ENCODE peak calls at places on chromosomes 11 and 22, in seven cellular contexts. X, L, U, W, F, I and J are unnamed samples.

GRCh38 chr11:65126624-65127274 is 4.6 kb downstream of the MRPL49 start:
- DNase-seq in X (no peak), L (no peak), U (no peak), W (no peak), F (no peak), I (no peak), J (no peak)

GRCh38 chr22:37062657-37063381 is 11.3 kb downstream of the KCTD17 start:
- DNase-seq in X (no peak), L (no peak), U (no peak), W (no peak), F (no peak), I (no peak), J (no peak)

GRCh38 chr11:473975-474785 is 24.1 kb downstream of the PTDSS2 start:
- DNase-seq in X (no peak), L (no peak), U (no peak), W (no peak), F (no peak), I (no peak), J (no peak)

GRCh38 chr11:119471329-119471728 is 48.4 kb upstream of the THY1 start:
- DNase-seq in X (peak), L (no peak), U (no peak), W (no peak), F (no peak), I (no peak), J (no peak)

GRCh38 chr22:23365961-23366360 is 185.7 kb downstream of the BCR start:
- DNase-seq in X (no peak), L (no peak), U (no peak), W (no peak), F (no peak), I (no peak), J (no peak)

GRCh38 chr11:10487002-10487647 is 32.1 kb downstream of the AMPD3 start:
- DNase-seq in X (no peak), L (no peak), U (no peak), W (no peak), F (no peak), I (no peak), J (peak)

GRCh38 chr11:119741369-119742262 is 12.6 kb upstream of the NECTIN1 start:
- DNase-seq in X (peak), L (peak), U (no peak), W (peak), F (peak), I (peak), J (no peak)

GRCh38 chr22:38347944-38348750 is 30.9 kb upstream of the CSNK1E start:
- DNase-seq in X (peak), L (no peak), U (peak), W (no peak), F (no peak), I (peak), J (no peak)

GRCh38 chr22:28407645-28408044 is 272.0 kb downstream of the TTC28 start:
- DNase-seq in X (no peak), L (no peak), U (no peak), W (no peak), F (no peak), I (no peak), J (no peak)

GRCh38 chr22:40345271-40345670 is 1.0 kb upstream of the ADSL start:
- DNase-seq in X (no peak), L (no peak), U (no peak), W (no peak), F (no peak), I (peak), J (no peak)

GRCh38 chr11:35709386-35709785 is 46.8 kb downstream of the TRIM44 start:
- DNase-seq in X (no peak), L (no peak), U (no peak), W (no peak), F (no peak), I (no peak), J (no peak)

GRCh38 chr11:68076371-68077042 is 37.7 kb downstream of the TCIRG1 start:
- DNase-seq in X (no peak), L (no peak), U (no peak), W (no peak), F (no peak), I (no peak), J (no peak)

GRCh38 chr11:61834278-61835004 is 6.3 kb downstream of the FADS2 start:
- DNase-seq in X (peak), L (peak), U (no peak), W (peak), F (no peak), I (peak), J (no peak)

GRCh38 chr11:36155770-36156485 is 133.3 kb downstream of the COMMD9 start:
- DNase-seq in X (no peak), L (peak), U (no peak), W (no peak), F (no peak), I (peak), J (no peak)

GRCh38 chr22:17436382-17436951 is 67.2 kb downstream of the CECR2 start:
- DNase-seq in X (no peak), L (no peak), U (no peak), W (peak), F (no peak), I (no peak), J (no peak)

GRCh38 chr11:45146072-45147016 is at the start of gene PRDM11:
- DNase-seq in X (peak), L (peak), U (no peak), W (peak), F (peak), I (peak), J (peak)

GRCh38 chr22:41076857-41077256 is 15.5 kb upstream of the EP300 start:
- DNase-seq in X (no peak), L (no peak), U (no peak), W (no peak), F (no peak), I (no peak), J (no peak)

GRCh38 chr11:61797263-61797944 is 4.7 kb downstream of the FEN1 start:
- DNase-seq in X (no peak), L (peak), U (peak), W (peak), F (no peak), I (peak), J (peak)

GRCh38 chr11:46099973-46100335 is 21.3 kb downstream of the PHF21A start:
- DNase-seq in X (no peak), L (no peak), U (no peak), W (no peak), F (no peak), I (no peak), J (no peak)

GRCh38 chr11:20739004-20739612 is 69.7 kb downstream of the NELL1 start:
- DNase-seq in X (no peak), L (no peak), U (no peak), W (no peak), F (no peak), I (no peak), J (no peak)

GRCh38 chr11:69492201-69492991 is 10.9 kb downstream of the LINC01488 start:
- DNase-seq in X (no peak), L (no peak), U (no peak), W (no peak), F (no peak), I (no peak), J (no peak)

GRCh38 chr22:47597041-47597440 is 834.6 kb downstream of the TBC1D22A start:
- DNase-seq in X (no peak), L (no peak), U (no peak), W (no peak), F (no peak), I (no peak), J (no peak)
- TF ChIP-seq CTCF in X (no peak), L (no peak), U (no peak), W (no peak), F (no peak), I (no peak), J (no peak)

DNA sequence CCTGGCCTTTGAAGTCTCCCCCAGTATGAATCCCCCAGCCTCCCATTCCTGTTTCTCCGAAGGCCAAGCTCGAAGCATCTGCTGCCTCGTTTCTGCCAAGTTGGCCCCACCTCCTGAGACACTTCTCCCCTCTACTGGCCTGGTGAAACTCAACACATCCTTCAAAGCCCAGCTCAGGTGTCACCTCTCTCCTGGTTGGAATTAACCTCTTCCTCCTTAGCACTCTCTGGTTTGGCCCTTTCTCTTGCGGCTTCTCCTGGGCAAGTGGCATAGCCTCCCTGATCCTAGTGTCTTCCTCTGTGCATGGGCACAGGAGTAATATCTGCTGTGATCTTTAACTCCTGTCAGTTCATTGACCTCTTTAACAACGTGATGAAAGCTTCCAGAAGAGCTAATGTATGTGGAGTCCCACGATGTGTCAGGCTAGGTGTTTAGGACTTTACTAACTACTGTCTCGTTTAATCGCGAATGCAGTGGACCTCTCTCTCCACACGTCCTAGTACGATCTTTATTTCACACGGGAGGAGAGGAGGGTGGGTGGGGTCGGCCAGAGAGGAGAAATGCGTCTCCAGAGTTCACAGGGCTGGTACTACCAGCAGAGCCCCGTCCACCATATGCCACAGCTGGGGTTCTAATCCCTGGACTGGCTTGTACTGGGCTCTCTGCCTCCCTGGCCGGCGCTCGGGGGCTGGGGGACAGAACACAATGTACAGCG is 824 bp upstream of the PTPRJ start:
- DNase-seq in X (peak), L (no peak), U (no peak), W (no peak), F (no peak), I (no peak), J (no peak)
- TF ChIP-seq CTCF in X (peak), L (no peak), U (no peak), W (no peak), F (no peak), I (no peak), J (no peak)

GRCh38 chr11:24389575-24389974 is 107.3 kb upstream of the LUZP2 start:
- DNase-seq in X (no peak), L (no peak), U (no peak), W (no peak), F (no peak), I (no peak), J (no peak)

GRCh38 chr11:24386551-24387404 is 110.1 kb upstream of the LUZP2 start:
- DNase-seq in X (no peak), L (no peak), U (no peak), W (no peak), F (no peak), I (peak), J (no peak)

GRCh38 chr11:24391165-24391564 is 105.7 kb upstream of the LUZP2 start:
- DNase-seq in X (no peak), L (no peak), U (peak), W (no peak), F (no peak), I (peak), J (no peak)
- TF ChIP-seq CTCF in X (no peak), L (no peak), U (no peak), W (no peak), F (no peak), I (no peak), J (no peak)

GRCh38 chr11:32886180-32886579 is 6.4 kb upstream of the QSER1 start:
- DNase-seq in X (no peak), L (no peak), U (no peak), W (no peak), F (no peak), I (no peak), J (no peak)

GRCh38 chr11:32881286-32881685 is 11.3 kb upstream of the QSER1 start:
- DNase-seq in X (no peak), L (no peak), U (no peak), W (no peak), F (no peak), I (peak), J (no peak)

GRCh38 chr11:32885556-32885955 is 7.1 kb upstream of the QSER1 start:
- DNase-seq in X (no peak), L (no peak), U (no peak), W (no peak), F (no peak), I (no peak), J (no peak)

GRCh38 chr11:32884023-32884422 is 8.6 kb upstream of the QSER1 start:
- DNase-seq in X (no peak), L (no peak), U (no peak), W (no peak), F (no peak), I (no peak), J (no peak)

DNA sequence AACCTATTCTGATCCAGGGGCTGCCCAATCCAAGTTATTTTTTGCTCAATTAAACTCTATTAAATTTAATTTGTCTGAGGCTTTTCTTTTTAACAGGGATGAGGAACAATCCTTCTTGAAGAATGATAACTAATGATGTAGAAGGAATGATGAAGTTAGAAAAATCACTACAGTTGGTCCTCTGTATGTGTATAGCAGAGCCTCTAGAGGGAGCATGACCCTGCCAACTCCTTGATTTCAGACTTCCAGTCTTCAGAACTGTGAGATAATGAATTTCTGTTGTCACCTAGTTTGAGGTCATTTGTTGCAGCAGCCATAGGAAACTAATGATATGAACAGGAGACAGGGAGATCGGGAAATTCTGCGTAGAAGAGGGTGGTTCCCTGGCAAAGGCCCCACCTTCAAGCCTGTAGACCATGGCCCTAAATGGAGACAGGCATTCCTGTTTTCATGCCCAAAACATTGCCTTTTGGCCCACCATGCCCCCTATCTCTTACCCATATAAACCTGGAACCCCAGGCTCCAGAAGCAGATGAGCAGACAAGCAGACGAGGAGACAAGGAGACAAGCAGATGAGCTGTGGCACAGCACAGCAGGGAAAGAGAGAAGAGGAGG is 7.7 kb upstream of the QSER1 start:
- DNase-seq in X (no peak), L (no peak), U (no peak), W (no peak), F (no peak), I (peak), J (no peak)
- TF ChIP-seq CTCF in X (no peak), L (no peak), U (peak), W (peak), F (peak), I (peak), J (no peak)

GRCh38 chr11:3171931-3172560 is 6.9 kb upstream of the OSBPL5 start:
- DNase-seq in X (no peak), L (no peak), U (no peak), W (no peak), F (no peak), I (no peak), J (no peak)

GRCh38 chr11:3170756-3171670 is 5.9 kb upstream of the OSBPL5 start:
- DNase-seq in X (no peak), L (no peak), U (no peak), W (no peak), F (no peak), I (no peak), J (no peak)

GRCh38 chr11:3169952-3170755 is 5.0 kb upstream of the OSBPL5 start:
- DNase-seq in X (no peak), L (no peak), U (no peak), W (no peak), F (no peak), I (peak), J (no peak)

GRCh38 chr11:3167143-3168119 is 2.3 kb upstream of the OSBPL5 start:
- DNase-seq in X (no peak), L (peak), U (no peak), W (no peak), F (no peak), I (no peak), J (no peak)

GRCh38 chr11:3169235-3169951 is 4.3 kb upstream of the OSBPL5 start:
- DNase-seq in X (no peak), L (no peak), U (no peak), W (peak), F (no peak), I (peak), J (peak)
- TF ChIP-seq CTCF in X (no peak), L (no peak), U (peak), W (peak), F (no peak), I (peak), J (no peak)

GRCh38 chr11:126355324-126355925 is at the start of gene ST3GAL4:
- DNase-seq in X (peak), L (peak), U (no peak), W (peak), F (peak), I (peak), J (peak)

GRCh38 chr11:126350811-126351210 is 4.7 kb upstream of the ST3GAL4 start:
- DNase-seq in X (no peak), L (no peak), U (no peak), W (no peak), F (no peak), I (no peak), J (no peak)

GRCh38 chr11:126352163-126352562 is 3.3 kb upstream of the ST3GAL4 start:
- DNase-seq in X (no peak), L (no peak), U (no peak), W (no peak), F (no peak), I (no peak), J (no peak)

GRCh38 chr11:126354631-126355323 is 709 bp upstream of the ST3GAL4 start:
- DNase-seq in X (no peak), L (peak), U (no peak), W (no peak), F (no peak), I (no peak), J (no peak)

DNA sequence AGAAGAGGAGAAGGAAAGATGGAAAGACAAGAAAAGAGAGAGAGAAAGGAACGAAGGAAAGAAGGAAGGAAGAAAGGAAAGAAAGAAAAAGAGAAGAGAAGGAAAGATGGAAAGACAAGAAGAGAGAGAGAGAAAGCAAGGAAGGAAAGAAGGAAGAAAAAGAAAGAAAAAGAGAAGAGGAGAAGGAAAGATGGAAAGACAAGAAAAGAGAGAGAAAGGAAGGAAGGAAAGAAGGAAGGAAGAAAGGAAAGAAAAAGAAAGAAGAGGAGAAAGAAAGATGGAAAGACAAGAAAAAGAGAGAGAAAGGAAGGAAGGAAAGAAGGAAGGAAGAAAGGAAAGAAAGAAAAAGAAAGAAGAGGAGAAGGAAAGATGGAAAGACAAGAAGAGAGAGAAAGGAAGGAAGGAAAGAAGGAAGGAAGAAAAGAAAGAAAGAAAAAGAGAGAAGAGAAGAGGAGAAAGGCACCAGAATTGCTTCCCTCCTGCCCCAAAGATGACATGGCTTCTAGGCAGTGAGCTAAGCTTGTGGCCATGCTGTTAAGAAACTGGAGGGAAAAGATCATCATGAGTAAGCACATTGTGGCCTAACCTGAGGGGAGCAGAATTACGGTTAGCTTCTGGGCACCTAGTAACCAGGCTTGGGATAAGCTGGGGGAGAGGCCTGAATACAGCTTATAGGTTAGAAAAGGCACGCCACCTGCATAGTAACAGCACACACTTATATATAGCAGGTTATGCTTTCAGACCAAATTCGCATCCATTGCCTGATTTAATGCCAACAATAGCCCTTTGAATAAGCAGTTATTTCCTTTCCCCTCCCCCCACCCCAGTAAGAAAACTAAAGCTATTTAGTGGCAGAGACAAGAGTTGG is 2.3 kb upstream of the ST3GAL4 start:
- DNase-seq in X (no peak), L (no peak), U (no peak), W (no peak), F (no peak), I (peak), J (no peak)
- TF ChIP-seq CTCF in X (no peak), L (no peak), U (no peak), W (no peak), F (no peak), I (no peak), J (no peak)

DNA sequence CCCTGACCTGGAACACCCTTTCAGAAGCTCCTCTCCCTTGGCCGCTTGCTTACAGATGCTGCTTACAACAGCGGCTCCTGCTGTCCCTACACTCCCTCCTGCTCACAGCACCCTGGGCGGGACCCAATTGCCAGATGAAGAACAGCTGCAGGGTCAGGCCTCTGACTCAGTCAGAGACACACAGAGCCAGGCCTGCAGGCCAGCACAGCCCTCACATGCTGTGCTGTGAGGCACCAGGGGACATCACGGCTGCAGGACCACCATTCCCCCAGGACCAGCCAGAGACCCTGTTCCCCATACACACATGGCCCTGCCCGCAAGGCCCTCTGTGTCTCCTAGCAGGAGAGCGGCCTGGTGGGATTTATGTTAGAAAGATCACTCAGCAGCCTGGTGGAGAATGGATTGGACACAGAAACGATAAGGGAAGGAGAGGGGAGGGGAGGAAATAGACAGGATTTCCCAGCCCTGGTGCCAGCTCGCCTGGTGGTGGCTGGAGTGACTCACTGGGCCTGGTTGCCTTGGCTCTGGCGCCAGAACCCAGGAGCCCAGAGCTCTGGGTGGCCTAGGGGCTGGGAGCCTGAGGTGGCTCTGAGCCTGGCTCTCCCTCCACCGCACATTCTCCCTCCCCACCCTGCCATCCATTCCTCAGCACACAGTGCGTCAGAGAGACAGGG is 6.7 kb downstream of the CAPN5 start:
- DNase-seq in X (no peak), L (peak), U (peak), W (peak), F (no peak), I (peak), J (peak)
- TF ChIP-seq CTCF in X (no peak), L (peak), U (peak), W (peak), F (no peak), I (peak), J (no peak)